ENCODE peak calls at places on chromosomes 2 and 18, in six cellular contexts. One of them, this sample, is unnamed.

GRCh38 chr2:239327536-239328305 is 73.1 kb downstream of the HDAC4 start:
- DNase-seq in glutamatergic neuron: no peak
- DNase-seq in cardiac muscle cell: no peak
- DNase-seq in RWPE1: no peak
- DNase-seq in WTC11: no peak
- DNase-seq in vagina: peak; percentile 87
- DNase-seq in this sample: no peak

GRCh38 chr18:73381361-73382031 is 513.7 kb upstream of the NETO1 start:
- DNase-seq in WTC11: no peak
- DNase-seq in glutamatergic neuron: no peak
- DNase-seq in cardiac muscle cell: no peak
- DNase-seq in RWPE1: peak; percentile 4
- DNase-seq in vagina: no peak
- DNase-seq in this sample: no peak

GRCh38 chr2:651961-652373 is 25.2 kb downstream of the TMEM18 start:
- DNase-seq in WTC11: no peak
- DNase-seq in glutamatergic neuron: no peak
- DNase-seq in vagina: peak; percentile 58
- DNase-seq in cardiac muscle cell: no peak
- DNase-seq in RWPE1: no peak
- DNase-seq in this sample: no peak

GRCh38 chr2:74822771-74823283 is 11.1 kb upstream of the HK2 start:
- DNase-seq in RWPE1: no peak
- DNase-seq in glutamatergic neuron: no peak
- DNase-seq in vagina: peak; percentile 37
- DNase-seq in WTC11: no peak
- DNase-seq in cardiac muscle cell: no peak
- DNase-seq in this sample: no peak

GRCh38 chr2:10414000-10414451 is 34.1 kb downstream of the ODC1 start:
- DNase-seq in RWPE1: peak; percentile 61
- DNase-seq in WTC11: no peak
- DNase-seq in cardiac muscle cell: no peak
- DNase-seq in glutamatergic neuron: no peak
- DNase-seq in vagina: no peak
- DNase-seq in this sample: no peak

GRCh38 chr2:138516030-138516704 is 14.6 kb downstream of the SPOPL start:
- DNase-seq in glutamatergic neuron: no peak
- DNase-seq in vagina: no peak
- DNase-seq in WTC11: no peak
- DNase-seq in RWPE1: no peak
- DNase-seq in cardiac muscle cell: peak; percentile 21
- DNase-seq in this sample: no peak

GRCh38 chr2:27889774-27890145 is 427 bp downstream of the RBKS start:
- DNase-seq in vagina: no peak
- DNase-seq in RWPE1: no peak
- DNase-seq in cardiac muscle cell: peak; percentile 21
- DNase-seq in glutamatergic neuron: no peak
- DNase-seq in WTC11: no peak
- DNase-seq in this sample: no peak

GRCh38 chr2:10764896-10765295 is 43.5 kb downstream of the ATP6V1C2 start:
- DNase-seq in glutamatergic neuron: no peak
- DNase-seq in cardiac muscle cell: no peak
- DNase-seq in vagina: no peak
- DNase-seq in RWPE1: no peak
- DNase-seq in WTC11: no peak
- DNase-seq in this sample: no peak

GRCh38 chr18:3037423-3037915 is 24.5 kb upstream of the LPIN2 start:
- DNase-seq in cardiac muscle cell: peak; percentile 79
- DNase-seq in WTC11: no peak
- DNase-seq in RWPE1: peak; percentile 77
- DNase-seq in glutamatergic neuron: no peak
- DNase-seq in vagina: no peak
- DNase-seq in this sample: no peak

GRCh38 chr2:223896751-223897320 is 48.3 kb downstream of the WDFY1 start:
- DNase-seq in vagina: no peak
- DNase-seq in RWPE1: no peak
- DNase-seq in glutamatergic neuron: no peak
- DNase-seq in cardiac muscle cell: peak; percentile 29
- DNase-seq in WTC11: no peak
- DNase-seq in this sample: no peak

GRCh38 chr2:46389417-46389916 is 89.9 kb upstream of the TMEM247 start:
- DNase-seq in cardiac muscle cell: peak; percentile 42
- DNase-seq in glutamatergic neuron: no peak
- DNase-seq in vagina: peak; percentile 79
- DNase-seq in WTC11: no peak
- DNase-seq in RWPE1: no peak
- DNase-seq in this sample: no peak

GRCh38 chr2:196063773-196064172 is 4.9 kb downstream of the DNAH7 start:
- DNase-seq in cardiac muscle cell: no peak
- DNase-seq in glutamatergic neuron: no peak
- DNase-seq in RWPE1: no peak
- DNase-seq in WTC11: no peak
- DNase-seq in vagina: no peak
- DNase-seq in this sample: no peak

GRCh38 chr2:25042321-25043240 is 705 bp downstream of the EFR3B start:
- DNase-seq in RWPE1: no peak
- DNase-seq in WTC11: peak; percentile 52
- DNase-seq in vagina: no peak
- DNase-seq in glutamatergic neuron: peak; percentile 67
- DNase-seq in cardiac muscle cell: peak; percentile 38
- DNase-seq in this sample: peak; percentile 63

GRCh38 chr2:70516596-70516995 is 37.0 kb downstream of the TGFA start:
- DNase-seq in RWPE1: peak; percentile 48
- DNase-seq in glutamatergic neuron: no peak
- DNase-seq in WTC11: no peak
- DNase-seq in vagina: peak; percentile 76
- DNase-seq in cardiac muscle cell: no peak
- DNase-seq in this sample: no peak

GRCh38 chr2:134718095-134718955 is 475 bp downstream of the TMEM163 start:
- DNase-seq in vagina: no peak
- DNase-seq in WTC11: peak; percentile 50
- DNase-seq in RWPE1: no peak
- DNase-seq in cardiac muscle cell: peak; percentile 7
- DNase-seq in glutamatergic neuron: peak; percentile 57
- DNase-seq in this sample: peak; percentile 55

GRCh38 chr2:6184532-6185302 is 492.5 kb downstream of the SOX11 start:
- DNase-seq in RWPE1: no peak
- DNase-seq in vagina: no peak
- DNase-seq in glutamatergic neuron: no peak
- DNase-seq in WTC11: no peak
- DNase-seq in cardiac muscle cell: no peak
- DNase-seq in this sample: peak; percentile 57

GRCh38 chr2:49123600-49123999 is 30.7 kb downstream of the FSHR start:
- DNase-seq in WTC11: no peak
- DNase-seq in cardiac muscle cell: no peak
- DNase-seq in vagina: no peak
- DNase-seq in RWPE1: no peak
- DNase-seq in glutamatergic neuron: no peak
- DNase-seq in this sample: no peak

GRCh38 chr2:25332571-25332970 is 9.2 kb downstream of the DNMT3A start:
- DNase-seq in WTC11: no peak
- DNase-seq in glutamatergic neuron: no peak
- DNase-seq in cardiac muscle cell: no peak
- DNase-seq in RWPE1: no peak
- DNase-seq in vagina: no peak
- DNase-seq in this sample: no peak

GRCh38 chr2:196696423-196697073 is 57.0 kb downstream of the CCDC150 start:
- DNase-seq in cardiac muscle cell: peak; percentile 55
- DNase-seq in RWPE1: peak; percentile 77
- DNase-seq in glutamatergic neuron: no peak
- DNase-seq in vagina: no peak
- DNase-seq in WTC11: no peak
- DNase-seq in this sample: no peak

GRCh38 chr2:134625311-134625710 is 93.5 kb downstream of the TMEM163 start:
- DNase-seq in vagina: no peak
- DNase-seq in cardiac muscle cell: no peak
- DNase-seq in glutamatergic neuron: no peak
- DNase-seq in RWPE1: no peak
- DNase-seq in WTC11: no peak
- DNase-seq in this sample: no peak

GRCh38 chr18:64271264-64271663 is 122.4 kb upstream of the LINC00305 start:
- DNase-seq in RWPE1: no peak
- DNase-seq in glutamatergic neuron: no peak
- DNase-seq in WTC11: no peak
- DNase-seq in vagina: no peak
- DNase-seq in cardiac muscle cell: no peak
- DNase-seq in this sample: no peak

GRCh38 chr2:109172556-109173105 is 43.6 kb downstream of the SH3RF3 start:
- DNase-seq in RWPE1: no peak
- DNase-seq in WTC11: no peak
- DNase-seq in cardiac muscle cell: no peak
- DNase-seq in vagina: no peak
- DNase-seq in glutamatergic neuron: no peak
- DNase-seq in this sample: no peak

GRCh38 chr2:162261032-162261945 is 18.0 kb upstream of the FAP start:
- DNase-seq in vagina: no peak
- DNase-seq in RWPE1: peak; percentile 40
- DNase-seq in glutamatergic neuron: no peak
- DNase-seq in WTC11: no peak
- DNase-seq in cardiac muscle cell: peak; percentile 82
- DNase-seq in this sample: no peak

GRCh38 chr2:27075219-27075871 is 3.1 kb upstream of the EMILIN1 start:
- DNase-seq in WTC11: no peak
- DNase-seq in vagina: no peak
- DNase-seq in glutamatergic neuron: no peak
- DNase-seq in cardiac muscle cell: peak; percentile 84
- DNase-seq in RWPE1: no peak
- DNase-seq in this sample: no peak

GRCh38 chr2:28527196-28527595 is 31.3 kb downstream of the PLB1 start:
- DNase-seq in WTC11: no peak
- DNase-seq in RWPE1: no peak
- DNase-seq in glutamatergic neuron: no peak
- DNase-seq in vagina: no peak
- DNase-seq in cardiac muscle cell: no peak
- DNase-seq in this sample: no peak

GRCh38 chr18:2139676-2140075 is 431.6 kb downstream of the METTL4 start:
- DNase-seq in glutamatergic neuron: no peak
- DNase-seq in vagina: no peak
- DNase-seq in RWPE1: peak; percentile 70
- DNase-seq in WTC11: no peak
- DNase-seq in cardiac muscle cell: peak; percentile 68
- DNase-seq in this sample: no peak

GRCh38 chr2:185318271-185318724 is 420.3 kb upstream of the FSIP2 start:
- DNase-seq in RWPE1: no peak
- DNase-seq in WTC11: no peak
- DNase-seq in cardiac muscle cell: no peak
- DNase-seq in vagina: no peak
- DNase-seq in glutamatergic neuron: no peak
- DNase-seq in this sample: no peak

GRCh38 chr2:77552956-77553355 is 30.8 kb upstream of the LRRTM4 start:
- DNase-seq in vagina: no peak
- DNase-seq in WTC11: no peak
- DNase-seq in glutamatergic neuron: no peak
- DNase-seq in RWPE1: no peak
- DNase-seq in cardiac muscle cell: no peak
- DNase-seq in this sample: peak; percentile 40

GRCh38 chr2:144515694-144516416 is 4.1 kb downstream of the ZEB2 start:
- DNase-seq in vagina: no peak
- DNase-seq in cardiac muscle cell: peak; percentile 80
- DNase-seq in glutamatergic neuron: peak; percentile 65
- DNase-seq in RWPE1: no peak
- DNase-seq in WTC11: no peak
- DNase-seq in this sample: peak; percentile 51

GRCh38 chr2:130894326-130894942 is 57.7 kb downstream of the ARHGEF4 start:
- DNase-seq in RWPE1: peak; percentile 23
- DNase-seq in cardiac muscle cell: no peak
- DNase-seq in glutamatergic neuron: no peak
- DNase-seq in vagina: no peak
- DNase-seq in WTC11: no peak
- DNase-seq in this sample: no peak

GRCh38 chr2:175414872-175415487 is 233.5 kb upstream of the ATP5MC3 start:
- DNase-seq in glutamatergic neuron: peak; percentile 71
- DNase-seq in RWPE1: peak; percentile 66
- DNase-seq in cardiac muscle cell: peak; percentile 72
- DNase-seq in vagina: no peak
- DNase-seq in WTC11: peak; percentile 69
- DNase-seq in this sample: peak; percentile 64
- TF ChIP-seq CTCF in glutamatergic neuron: peak; percentile 78
- TF ChIP-seq CTCF in RWPE1: peak; percentile 72
- TF ChIP-seq CTCF in cardiac muscle cell: peak; percentile 66
- TF ChIP-seq CTCF in vagina: peak; percentile 39
- TF ChIP-seq CTCF in WTC11: peak; percentile 63
- TF ChIP-seq CTCF in this sample: peak; percentile 84

GRCh38 chr2:217790195-217790594 is 212.6 kb downstream of the TNS1 start:
- DNase-seq in cardiac muscle cell: no peak
- DNase-seq in glutamatergic neuron: no peak
- DNase-seq in vagina: peak; percentile 79
- DNase-seq in WTC11: no peak
- DNase-seq in RWPE1: no peak
- DNase-seq in this sample: no peak
- TF ChIP-seq CTCF in cardiac muscle cell: no peak
- TF ChIP-seq CTCF in glutamatergic neuron: no peak
- TF ChIP-seq CTCF in vagina: no peak
- TF ChIP-seq CTCF in WTC11: no peak
- TF ChIP-seq CTCF in RWPE1: no peak
- TF ChIP-seq CTCF in this sample: no peak

GRCh38 chr2:95379616-95379925 is 22.9 kb upstream of the FAHD2A start:
- DNase-seq in vagina: no peak
- DNase-seq in RWPE1: no peak
- DNase-seq in glutamatergic neuron: no peak
- DNase-seq in cardiac muscle cell: no peak
- DNase-seq in WTC11: peak; percentile 66
- DNase-seq in this sample: no peak
- TF ChIP-seq CTCF in vagina: no peak
- TF ChIP-seq CTCF in RWPE1: no peak
- TF ChIP-seq CTCF in glutamatergic neuron: no peak
- TF ChIP-seq CTCF in cardiac muscle cell: no peak
- TF ChIP-seq CTCF in WTC11: peak; percentile 33
- TF ChIP-seq CTCF in this sample: no peak

DNA sequence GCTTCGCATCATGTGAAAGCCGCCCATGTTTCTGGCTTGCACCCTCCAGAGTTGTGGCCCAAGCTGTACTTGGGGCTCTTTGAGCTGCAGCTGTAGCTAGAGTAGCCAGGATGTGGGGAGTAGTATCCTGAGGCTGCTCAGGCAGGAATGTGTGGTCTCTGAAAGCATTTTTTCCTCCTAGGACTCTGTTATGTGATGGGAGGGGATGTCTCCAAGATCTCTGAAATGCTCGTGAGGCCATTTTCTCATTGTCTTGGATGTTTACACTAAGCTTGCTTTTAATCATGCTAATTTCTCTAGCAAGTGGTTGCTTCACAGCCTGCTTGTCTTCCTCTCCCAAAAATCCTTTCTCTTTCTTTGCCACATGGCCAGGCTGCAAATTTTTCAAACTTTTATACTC is 687.6 kb downstream of the DCDC2C start:
- DNase-seq in vagina: no peak
- DNase-seq in cardiac muscle cell: no peak
- DNase-seq in RWPE1: no peak
- DNase-seq in glutamatergic neuron: no peak
- DNase-seq in WTC11: no peak
- DNase-seq in this sample: no peak
- TF ChIP-seq CTCF in vagina: no peak
- TF ChIP-seq CTCF in cardiac muscle cell: no peak
- TF ChIP-seq CTCF in RWPE1: no peak
- TF ChIP-seq CTCF in glutamatergic neuron: no peak
- TF ChIP-seq CTCF in WTC11: no peak
- TF ChIP-seq CTCF in this sample: no peak